ENCODE peak calls at places on chromosomes 6 and 20, in seven cellular contexts. M, K, W, X, B, J and C are unnamed samples.

GRCh38 chr20:59778615-59779200 is 154.7 kb downstream of the SYCP2 start:
- DNase-seq in J (no peak), W (no peak), M (no peak), B (no peak), K (no peak), X (peak), C (no peak)

GRCh38 chr20:59790388-59790787 is 143.0 kb downstream of the SYCP2 start:
- DNase-seq in X (no peak), J (no peak), W (no peak), M (no peak), B (no peak), K (no peak), C (no peak)

GRCh38 chr6:29981211-29981812 is 39.0 kb downstream of the HLA-A start:
- DNase-seq in W (no peak), X (no peak), M (no peak), B (no peak), K (no peak), J (no peak), C (no peak)

GRCh38 chr6:139711714-139712585 is 337.5 kb upstream of the CITED2 start:
- DNase-seq in W (no peak), B (peak), M (no peak), X (no peak), J (no peak), K (no peak), C (no peak)

GRCh38 chr6:148776321-148776966 is 29.6 kb downstream of the UST start:
- DNase-seq in K (no peak), B (peak), M (no peak), W (no peak), X (no peak), J (no peak), C (peak)

GRCh38 chr6:150685860-150686259 is 86.2 kb downstream of the PLEKHG1 start:
- DNase-seq in X (peak), J (no peak), B (peak), W (no peak), K (peak), M (no peak), C (no peak)

GRCh38 chr6:47477497-47478232 is at the start of gene CD2AP:
- DNase-seq in W (peak), K (peak), B (peak), X (peak), M (peak), J (peak), C (peak)

GRCh38 chr6:128456510-128457244 is 63.7 kb downstream of the PTPRK start:
- DNase-seq in J (no peak), M (no peak), X (no peak), W (no peak), K (no peak), B (no peak), C (no peak)

GRCh38 chr6:114064862-114065261 is 93.9 kb upstream of the HDAC2 start:
- DNase-seq in M (no peak), K (no peak), B (no peak), J (no peak), X (no peak), W (no peak), C (no peak)

GRCh38 chr6:93806409-93807270 is 387.3 kb upstream of the EPHA7 start:
- DNase-seq in X (no peak), M (no peak), J (no peak), W (no peak), K (no peak), B (no peak), C (no peak)

GRCh38 chr20:19735446-19735845 is 22.6 kb upstream of the RIN2 start:
- DNase-seq in X (peak), M (peak), K (peak), J (peak), W (no peak), B (peak), C (no peak)

GRCh38 chr20:17562804-17563305 is 7.0 kb upstream of the DSTN start:
- DNase-seq in K (no peak), B (peak), X (no peak), W (no peak), M (no peak), J (no peak), C (no peak)

GRCh38 chr20:409697-410559 is 1.8 kb downstream of the RBCK1 start:
- DNase-seq in W (no peak), K (no peak), M (no peak), J (no peak), X (no peak), B (no peak), C (no peak)

GRCh38 chr6:33123181-33123580 is 47.4 kb downstream of the HLA-DPB1 start:
- DNase-seq in M (no peak), J (no peak), W (no peak), X (no peak), B (no peak), K (no peak), C (no peak)

GRCh38 chr20:3940905-3941304 is 51.7 kb downstream of the PANK2 start:
- DNase-seq in M (no peak), X (no peak), J (no peak), K (no peak), B (no peak), W (no peak), C (no peak)

GRCh38 chr20:51487525-51488279 is 54.8 kb downstream of the NFATC2 start:
- DNase-seq in X (no peak), W (no peak), B (peak), K (no peak), J (no peak), M (no peak), C (peak)

GRCh38 chr20:3890410-3890751 is 1.2 kb downstream of the PANK2 start:
- DNase-seq in K (no peak), J (no peak), B (peak), X (no peak), W (no peak), M (no peak), C (no peak)

GRCh38 chr6:79570129-79570801 is 33.0 kb upstream of the LCA5 start:
- DNase-seq in K (no peak), W (no peak), M (no peak), J (no peak), B (peak), X (peak), C (no peak)

GRCh38 chr6:146311079-146311478 is 232.6 kb upstream of the RAB32 start:
- DNase-seq in W (no peak), X (no peak), J (no peak), B (no peak), M (no peak), K (no peak), C (no peak)

GRCh38 chr6:37027036-37027720 is 21.7 kb downstream of the FGD2 start:
- DNase-seq in B (no peak), J (no peak), W (no peak), K (no peak), X (no peak), M (no peak), C (no peak)

GRCh38 chr6:133130863-133131262 is 110.3 kb upstream of the EYA4 start:
- DNase-seq in X (no peak), B (peak), K (peak), J (peak), M (no peak), W (no peak), C (peak)

GRCh38 chr6:143745160-143746133 is 67.7 kb downstream of the PHACTR2 start:
- DNase-seq in K (no peak), J (no peak), M (no peak), W (no peak), B (peak), X (peak), C (peak)

GRCh38 chr20:34850969-34851368 is 21.7 kb downstream of the GGT7 start:
- DNase-seq in K (no peak), W (no peak), M (no peak), B (no peak), X (no peak), J (no peak), C (no peak)

GRCh38 chr6:33886673-33887144 is 82.9 kb upstream of the MLN start:
- DNase-seq in X (no peak), B (peak), J (peak), K (peak), W (no peak), M (no peak), C (peak)

GRCh38 chr6:30200551-30201281 is 12.5 kb downstream of the TRIM26 start:
- DNase-seq in X (no peak), J (no peak), B (no peak), W (no peak), M (no peak), K (no peak), C (no peak)

GRCh38 chr6:90885611-90886056 is 298.8 kb upstream of the MAP3K7 start:
- DNase-seq in M (no peak), W (no peak), B (no peak), X (no peak), K (no peak), J (no peak), C (no peak)

GRCh38 chr6:105321207-105321606 is 81.7 kb downstream of the PREP start:
- DNase-seq in X (no peak), K (no peak), J (no peak), B (no peak), M (no peak), W (no peak), C (no peak)

GRCh38 chr6:31180500-31180899 is 10.0 kb upstream of the POU5F1 start:
- DNase-seq in M (no peak), B (no peak), X (peak), K (peak), J (peak), W (no peak), C (no peak)

GRCh38 chr20:31919756-31920155 is 32.1 kb downstream of the PDRG1 start:
- DNase-seq in M (no peak), X (no peak), K (no peak), W (no peak), B (no peak), J (no peak), C (no peak)

GRCh38 chr6:131035582-131035981 is 27.5 kb downstream of the EPB41L2 start:
- DNase-seq in M (no peak), W (no peak), B (no peak), J (no peak), X (no peak), K (no peak), C (no peak)

GRCh38 chr20:2390971-2391675 is 10.4 kb downstream of the TGM6 start:
- DNase-seq in W (no peak), M (no peak), J (no peak), B (no peak), K (no peak), X (no peak), C (no peak)

GRCh38 chr20:24160563-24161355 is 172.2 kb upstream of the GGTLC1 start:
- DNase-seq in K (peak), X (peak), W (no peak), J (peak), B (peak), M (no peak), C (peak)

GRCh38 chr6:165010556-165011535 is 298.6 kb downstream of the C6orf118 start:
- DNase-seq in W (no peak), B (no peak), X (no peak), K (no peak), J (no peak), M (no peak), C (no peak)

GRCh38 chr6:44646355-44646754 is 258.8 kb downstream of the CDC5L start:
- DNase-seq in M (no peak), J (no peak), W (no peak), K (no peak), X (no peak), B (peak), C (no peak)

GRCh38 chr6:77467038-77467437 is 3.7 kb upstream of the HTR1B start:
- DNase-seq in W (no peak), K (no peak), X (no peak), M (no peak), J (no peak), B (peak), C (no peak)

GRCh38 chr6:77463881-77464867 is 883 bp upstream of the HTR1B start:
- DNase-seq in K (no peak), W (no peak), B (no peak), J (no peak), X (peak), M (no peak), C (no peak)

GRCh38 chr6:77468939-77469338 is 5.6 kb upstream of the HTR1B start:
- DNase-seq in M (no peak), X (no peak), B (no peak), W (no peak), J (no peak), K (no peak), C (no peak)

GRCh38 chr6:77463308-77463880 is at the start of gene HTR1B:
- DNase-seq in X (peak), K (no peak), M (no peak), W (no peak), J (no peak), B (peak), C (no peak)

DNA sequence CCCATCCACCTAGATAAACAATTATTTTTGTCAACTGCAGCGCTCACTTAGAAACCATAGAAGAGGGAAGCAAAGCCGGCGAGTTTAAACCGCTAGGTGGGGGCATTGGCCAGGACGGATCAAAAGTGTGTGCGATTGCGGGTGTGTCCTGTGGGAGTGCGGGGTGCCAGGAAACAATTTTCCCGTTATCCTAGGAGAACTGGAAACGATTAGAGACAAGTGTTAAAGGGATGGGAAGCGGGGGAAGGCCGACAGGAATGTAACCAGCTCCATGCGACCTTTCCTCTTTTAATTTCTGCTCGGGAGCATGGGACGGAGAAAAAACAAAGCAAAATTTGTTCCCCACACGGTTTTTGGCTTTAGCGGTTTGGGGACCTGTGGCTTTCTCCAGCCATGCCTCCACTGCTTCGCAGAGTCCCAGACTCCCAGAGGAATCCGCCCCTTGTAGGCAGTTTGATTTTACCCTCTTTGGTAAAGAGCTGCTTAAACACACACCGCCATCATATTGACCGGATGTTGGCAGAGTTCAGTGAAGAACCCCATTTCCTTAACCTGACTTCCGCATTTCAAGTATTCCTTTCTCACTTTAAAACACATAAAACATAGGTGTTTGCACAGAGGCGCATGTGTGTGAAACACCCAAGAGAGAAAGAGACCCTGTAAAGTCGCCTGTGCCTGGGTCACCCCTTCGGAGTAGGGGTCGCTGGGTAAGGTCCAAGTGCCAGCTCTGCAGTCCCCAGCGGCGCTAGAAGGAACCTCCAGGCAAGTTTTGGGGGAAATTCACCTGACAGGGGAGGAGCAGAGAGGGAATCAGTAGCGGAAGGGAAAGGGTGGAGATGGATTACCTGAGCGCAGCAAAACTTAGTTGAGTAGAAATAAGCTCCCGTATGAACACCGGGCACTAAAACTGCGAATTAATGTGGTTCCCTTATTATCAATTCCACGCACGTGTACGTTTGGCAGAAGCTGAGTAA is 3.1 kb upstream of the HTR1B start:
- DNase-seq in J (peak), B (peak), M (no peak), X (peak), W (no peak), K (no peak), C (peak)
- H3K27ac ChIP-seq in J (no peak), B (peak), M (peak), X (no peak), W (peak), K (no peak), C (peak)

DNA sequence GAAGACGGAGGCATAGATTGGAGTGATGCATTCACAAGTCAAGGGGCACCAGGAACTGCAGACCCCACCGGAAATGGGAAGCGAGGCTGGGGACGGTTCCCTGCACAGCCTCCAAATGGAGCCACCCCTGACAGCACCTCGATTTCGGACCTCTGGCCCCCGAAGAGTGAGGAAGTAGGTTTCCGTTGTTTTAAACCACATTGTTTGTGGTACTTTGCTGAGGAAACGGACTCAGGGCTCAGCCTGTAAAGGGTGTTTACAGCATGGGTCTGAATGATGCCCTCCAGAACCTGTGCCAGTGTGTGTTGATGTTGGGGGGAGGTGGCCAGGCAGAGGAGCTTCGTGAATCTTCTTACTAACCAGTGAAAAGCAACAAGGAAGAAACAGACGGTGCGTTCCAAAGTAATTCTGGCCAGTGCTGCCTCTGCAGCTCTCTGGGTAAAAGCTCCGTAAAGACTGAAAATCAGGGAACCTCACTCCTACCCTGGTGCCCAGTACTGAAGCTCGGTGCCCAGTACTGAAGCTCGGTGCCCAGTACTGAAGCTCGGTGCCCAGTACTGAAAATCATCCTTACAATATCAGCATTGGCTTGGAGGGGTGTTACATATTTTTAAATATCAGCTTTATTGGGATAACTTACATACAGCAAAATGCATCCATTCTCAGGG is 30.1 kb upstream of the CCR6 start:
- DNase-seq in K (no peak), M (no peak), W (no peak), X (no peak), B (no peak), J (no peak), C (no peak)
- H3K27ac ChIP-seq in K (no peak), M (no peak), W (no peak), X (no peak), B (no peak), J (no peak), C (no peak)

GRCh38 chr6:4351857-4352669 is 216.7 kb upstream of the ECI2 start:
- DNase-seq in J (peak), K (peak), M (peak), B (peak), W (no peak), X (no peak), C (peak)
- H3K27ac ChIP-seq in J (peak), K (peak), M (peak), B (peak), W (peak), X (no peak), C (peak)

GRCh38 chr20:62908971-62909791 is 17.1 kb downstream of the DIDO1 start:
- DNase-seq in J (no peak), K (no peak), X (no peak), B (no peak), M (no peak), W (no peak), C (no peak)
- H3K27ac ChIP-seq in J (no peak), K (no peak), X (no peak), B (no peak), M (no peak), W (no peak), C (no peak)

GRCh38 chr20:54131675-54132611 is 41.8 kb downstream of the CYP24A1 start:
- DNase-seq in X (no peak), W (no peak), B (no peak), M (no peak), J (no peak), K (no peak), C (no peak)

GRCh38 chr20:54133434-54134427 is 40.1 kb downstream of the CYP24A1 start:
- DNase-seq in B (peak), J (no peak), K (no peak), W (no peak), X (no peak), M (no peak), C (no peak)

GRCh38 chr20:54132612-54133433 is 41.0 kb downstream of the CYP24A1 start:
- DNase-seq in W (no peak), X (peak), M (no peak), J (no peak), K (no peak), B (peak), C (peak)

GRCh38 chr20:54137115-54137514 is 36.7 kb downstream of the CYP24A1 start:
- DNase-seq in X (no peak), M (no peak), K (no peak), W (no peak), B (no peak), J (no peak), C (no peak)

DNA sequence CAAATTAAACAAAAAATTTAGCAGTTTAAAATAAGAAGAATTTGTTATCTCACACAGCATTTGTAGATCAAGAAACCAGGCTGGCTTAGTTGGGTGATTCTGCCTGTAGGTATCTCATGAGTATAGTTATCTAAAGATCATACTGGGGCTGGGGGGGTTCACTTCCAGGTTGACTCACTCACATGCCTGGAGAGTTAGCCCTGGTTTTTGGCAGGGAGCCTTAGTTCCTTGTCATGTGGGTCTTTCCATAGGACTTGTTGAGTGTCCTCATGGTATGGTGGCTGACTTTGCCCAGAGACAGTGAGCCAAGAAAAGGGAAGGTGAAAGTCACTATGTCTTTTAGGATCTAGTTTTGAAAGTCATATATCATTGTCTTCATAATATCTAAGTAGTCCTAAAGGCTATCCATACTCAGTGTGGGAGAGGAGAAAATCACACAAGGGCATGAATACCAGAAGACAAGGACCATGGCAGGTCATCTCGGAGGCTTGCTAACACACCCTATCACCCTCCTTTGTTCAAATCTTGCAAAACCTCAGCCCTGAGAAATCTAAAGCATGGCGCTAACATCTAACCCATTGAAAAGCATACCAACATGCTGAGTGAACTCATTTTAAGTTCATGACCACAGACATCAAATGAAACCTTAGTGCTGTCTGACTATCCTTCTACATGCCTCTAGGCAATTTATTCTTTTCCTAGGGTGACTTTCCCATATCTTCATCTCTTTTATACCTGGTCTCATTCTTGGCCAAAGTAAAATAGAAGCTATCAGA is 39.2 kb downstream of the CYP24A1 start:
- DNase-seq in X (no peak), K (no peak), B (peak), M (no peak), W (no peak), J (no peak), C (no peak)
- H3K27ac ChIP-seq in X (no peak), K (no peak), B (no peak), M (no peak), W (no peak), J (no peak), C (no peak)

DNA sequence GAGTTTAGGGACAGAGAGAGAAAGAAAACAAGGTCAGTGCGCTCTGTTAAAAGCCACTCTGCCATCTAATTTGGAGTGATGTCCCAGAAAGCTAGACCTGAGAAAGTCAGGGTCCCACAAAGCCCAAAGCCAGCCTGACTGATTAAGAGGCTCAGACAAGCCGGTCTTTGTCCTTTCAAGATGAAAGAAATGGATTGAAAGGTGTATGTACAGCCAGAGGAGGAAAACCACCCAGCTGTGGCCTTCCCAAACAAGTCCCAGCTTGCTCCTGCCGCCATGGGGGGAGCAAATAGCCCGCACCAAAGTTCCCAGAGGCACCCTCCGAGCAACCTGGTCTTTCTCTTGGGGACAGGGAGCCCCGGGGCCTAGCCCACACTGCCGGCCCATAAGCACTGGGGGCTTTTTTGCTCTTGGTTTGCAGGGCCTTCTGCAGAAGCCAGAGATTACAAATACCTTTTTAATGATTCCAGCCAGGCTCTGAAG is 3.3 kb downstream of the BMP7 start:
- DNase-seq in W (no peak), M (no peak), J (no peak), B (no peak), X (no peak), K (no peak), C (no peak)
- H3K27ac ChIP-seq in W (peak), M (no peak), J (peak), B (no peak), X (no peak), K (no peak), C (no peak)